ENCODE peak calls at places on chromosomes 16 and 17, in ten cellular contexts. S is T follicular helper cell; B is fibroblast of pulmonary artery; T is IMR-90; R is neural crest cell; F is cardiac fibroblast; O is sciatic nerve; K is EL; D is stimulated activated CD4-positive, alpha-beta T cell treated with anti-CD3 and anti-CD28 coated beads, Interleukin-15, amount 100 ng/mL, for 1 hour; V is tibial nerve. Q is an unnamed sample.

GRCh38 chr17:15744885-15745284 is 12.8 kb downstream of the TBC1D26 start:
- DNase-seq in F (no peak), V (no peak), S (no peak), B (no peak), T (no peak), K (no peak), R (no peak), O (no peak), D (no peak), Q (no peak)

GRCh38 chr17:50147841-50148225 is 2.6 kb downstream of the PPP1R9B start:
- DNase-seq in D (no peak), B (peak; percentile 45), O (no peak), V (no peak), F (no peak), K (peak; percentile 42), R (no peak), T (no peak), S (no peak), Q (no peak)

GRCh38 chr17:80339118-80339517 is 75.8 kb upstream of the ENDOV start:
- DNase-seq in V (no peak), O (no peak), D (no peak), S (no peak), K (no peak), B (no peak), F (no peak), T (no peak), R (no peak), Q (no peak)

GRCh38 chr17:64063766-64064224 is 43.4 kb upstream of the ICAM2 start:
- DNase-seq in R (peak; percentile 37), B (peak; percentile 67), O (peak; percentile 71), F (peak; percentile 37), V (no peak), T (peak; percentile 27), S (peak; percentile 9), D (peak; percentile 26), K (no peak), Q (peak; percentile 47)

GRCh38 chr17:62705781-62706597 is 78.5 kb downstream of the MRC2 start:
- DNase-seq in D (no peak), K (peak; percentile 51), B (peak; percentile 41), F (peak; percentile 36), T (peak; percentile 47), S (no peak), O (no peak), V (no peak), R (no peak), Q (no peak)

GRCh38 chr16:49282690-49283375 is 1.2 kb upstream of the CBLN1 start:
- DNase-seq in R (no peak), S (no peak), B (no peak), V (no peak), F (peak; percentile 2), O (no peak), T (no peak), K (no peak), D (no peak), Q (no peak)

GRCh38 chr17:17823433-17824118 is 13.2 kb downstream of the SREBF1 start:
- DNase-seq in F (peak; percentile 71), V (peak; percentile 77), R (peak; percentile 83), K (peak; percentile 88), T (peak; percentile 61), S (peak; percentile 66), B (peak; percentile 73), O (peak; percentile 92), D (peak; percentile 59), Q (peak; percentile 92)

GRCh38 chr16:74556375-74556922 is 50.5 kb downstream of the GLG1 start:
- DNase-seq in T (no peak), S (no peak), D (no peak), F (peak; percentile 38), V (no peak), B (peak; percentile 25), K (peak; percentile 40), O (no peak), R (no peak), Q (no peak)

GRCh38 chr17:80631142-80632045 is 86.8 kb downstream of the RPTOR start:
- DNase-seq in B (no peak), F (no peak), D (no peak), K (no peak), O (no peak), R (no peak), V (no peak), T (no peak), S (no peak), Q (no peak)

GRCh38 chr17:78947235-78948153 is 22.3 kb upstream of the TIMP2 start:
- DNase-seq in V (no peak), F (no peak), T (no peak), R (no peak), O (no peak), K (no peak), S (no peak), D (no peak), B (no peak), Q (no peak)

GRCh38 chr17:37483311-37484039 is 6.2 kb upstream of the DUSP14 start:
- DNase-seq in R (no peak), K (peak; percentile 74), F (peak; percentile 85), S (no peak), B (peak; percentile 89), D (no peak), V (no peak), T (peak; percentile 98), O (no peak), Q (no peak)

GRCh38 chr16:11681977-11682654 is 13.9 kb downstream of the SNN start:
- DNase-seq in S (no peak), F (no peak), K (no peak), B (no peak), R (no peak), O (no peak), T (no peak), D (no peak), V (no peak), Q (no peak)

GRCh38 chr17:56744721-56745120 is 89.0 kb downstream of the C17orf67 start:
- DNase-seq in T (no peak), R (no peak), B (no peak), D (no peak), F (peak; percentile 39), V (no peak), O (no peak), K (peak; percentile 55), S (no peak), Q (no peak)

GRCh38 chr16:46727630-46728029 is 20.5 kb downstream of the MYLK3 start:
- DNase-seq in R (no peak), K (no peak), F (no peak), S (no peak), B (no peak), T (no peak), D (no peak), V (no peak), O (no peak), Q (no peak)